ENCODE peak calls at places on chromosomes 11 and 22, in six cellular contexts. Y is A549, Q is GM12878, X is IMR-90, S is K562, Z is HepG2. P is an unnamed sample.

GRCh38 chr11:123302751-123303195 is 107.7 kb upstream of the CLMP start:
- DNase-seq in Y (peak), Q (peak), X (peak), S (no peak), Z (no peak), P (no peak)

GRCh38 chr11:904380-904779 is 6.2 kb downstream of the CHID1 start:
- DNase-seq in Y (no peak), Q (no peak), X (no peak), S (no peak), Z (no peak), P (no peak)

GRCh38 chr11:119990306-119991021 is 147.4 kb downstream of the TRIM29 start:
- DNase-seq in Y (no peak), Q (no peak), X (no peak), S (no peak), Z (no peak), P (no peak)

GRCh38 chr22:19610518-19611253 is 86.5 kb upstream of the CLDN5 start:
- DNase-seq in Y (no peak), Q (no peak), X (no peak), S (no peak), Z (no peak), P (no peak)

GRCh38 chr11:10927533-10927932 is 69.7 kb upstream of the ZBED5 start:
- DNase-seq in Y (no peak), Q (no peak), X (no peak), S (no peak), Z (no peak), P (no peak)

GRCh38 chr11:111911563-111912401 is at the start of gene CRYAB:
- DNase-seq in Y (peak), Q (no peak), X (peak), S (peak), Z (peak), P (no peak)

GRCh38 chr11:68127791-68128681 is 6.8 kb upstream of the CHKA start:
- DNase-seq in Y (no peak), Q (no peak), X (peak), S (peak), Z (peak), P (peak)

GRCh38 chr11:116225236-116225635 is 547.6 kb downstream of the BUD13 start:
- DNase-seq in Y (no peak), Q (no peak), X (no peak), S (no peak), Z (no peak), P (no peak)

GRCh38 chr22:33577862-33578411 is 342.3 kb downstream of the LARGE1 start:
- DNase-seq in Y (peak), Q (no peak), X (no peak), S (no peak), Z (peak), P (no peak)

GRCh38 chr11:80214413-80214812 is 773.6 kb upstream of the TENM4 start:
- DNase-seq in Y (no peak), Q (no peak), X (no peak), S (no peak), Z (no peak), P (no peak)

GRCh38 chr11:114170226-114170625 is 110.7 kb downstream of the ZBTB16 start:
- DNase-seq in Y (no peak), Q (no peak), X (no peak), S (no peak), Z (no peak), P (no peak)

GRCh38 chr11:113178671-113179070 is 135.7 kb upstream of the TTC12 start:
- DNase-seq in Y (no peak), Q (no peak), X (no peak), S (no peak), Z (no peak), P (no peak)

GRCh38 chr11:48081151-48082010 is 101.0 kb downstream of the PTPRJ start:
- DNase-seq in Y (no peak), Q (no peak), X (peak), S (no peak), Z (no peak), P (no peak)

GRCh38 chr11:20397281-20397680 is 9.8 kb downstream of the PRMT3 start:
- DNase-seq in Y (peak), Q (no peak), X (peak), S (peak), Z (peak), P (peak)

GRCh38 chr11:11895672-11896071 is 53.9 kb downstream of the USP47 start:
- DNase-seq in Y (peak), Q (no peak), X (peak), S (no peak), Z (no peak), P (no peak)

GRCh38 chr11:84089072-84090057 is 803.2 kb upstream of the CCDC90B start:
- DNase-seq in Y (no peak), Q (no peak), X (no peak), S (no peak), Z (peak), P (no peak)

GRCh38 chr11:75014129-75014528 is 25.4 kb downstream of the NEU3 start:
- DNase-seq in Y (peak), Q (no peak), X (peak), S (peak), Z (no peak), P (no peak)

GRCh38 chr11:23310276-23310675 is 450.0 kb upstream of the CCDC179 start:
- DNase-seq in Y (no peak), Q (no peak), X (peak), S (no peak), Z (no peak), P (no peak)

GRCh38 chr11:95569207-95569606 is 220.4 kb downstream of the FAM76B start:
- DNase-seq in Y (no peak), Q (no peak), X (no peak), S (no peak), Z (no peak), P (no peak)

GRCh38 chr11:64801591-64802369 is 1.2 kb downstream of the MAP4K2 start:
- DNase-seq in Y (no peak), Q (no peak), X (no peak), S (no peak), Z (no peak), P (no peak)

GRCh38 chr11:76048763-76049162 is 157.5 kb downstream of the WNT11 start:
- DNase-seq in Y (peak), Q (no peak), X (no peak), S (peak), Z (no peak), P (peak)

GRCh38 chr11:76044750-76045320 is 161.5 kb downstream of the WNT11 start:
- DNase-seq in Y (no peak), Q (no peak), X (no peak), S (no peak), Z (no peak), P (no peak)

GRCh38 chr11:76047231-76047630 is 159.1 kb downstream of the WNT11 start:
- DNase-seq in Y (no peak), Q (no peak), X (no peak), S (no peak), Z (no peak), P (no peak)

GRCh38 chr11:76049506-76049905 is 156.8 kb downstream of the WNT11 start:
- DNase-seq in Y (no peak), Q (no peak), X (no peak), S (no peak), Z (no peak), P (no peak)

GRCh38 chr11:76047766-76048165 is 158.5 kb downstream of the WNT11 start:
- DNase-seq in Y (no peak), Q (no peak), X (no peak), S (no peak), Z (no peak), P (no peak)
- TF ChIP-seq CEBPB in Y (no peak), Q (no peak), X (no peak), S (no peak), Z (no peak), P (no peak)

GRCh38 chr11:3807856-3808845 is at the start of gene PGAP2:
- DNase-seq in Y (peak), Q (no peak), X (peak), S (peak), Z (peak), P (peak)

GRCh38 chr11:3809624-3809928 is 1.2 kb downstream of the PGAP2 start:
- DNase-seq in Y (no peak), Q (no peak), X (no peak), S (no peak), Z (no peak), P (no peak)

GRCh38 chr11:3810951-3811350 is 2.6 kb downstream of the PGAP2 start:
- DNase-seq in Y (no peak), Q (no peak), X (peak), S (no peak), Z (no peak), P (no peak)

GRCh38 chr11:3810446-3810845 is 2.1 kb downstream of the PGAP2 start:
- DNase-seq in Y (no peak), Q (no peak), X (no peak), S (no peak), Z (no peak), P (no peak)

GRCh38 chr11:3808846-3809623 is 675 bp downstream of the PGAP2 start:
- DNase-seq in Y (peak), Q (peak), X (peak), S (peak), Z (peak), P (peak)
- TF ChIP-seq CEBPB in Y (no peak), Q (no peak), X (no peak), S (no peak), Z (no peak), P (no peak)

GRCh38 chr22:22207845-22208564 is 36.6 kb upstream of the VPREB1 start:
- DNase-seq in Y (peak), Q (peak), X (peak), S (peak), Z (peak), P (peak)
- TF ChIP-seq CEBPB in Y (no peak), Q (no peak), X (no peak), S (no peak), Z (no peak), P (no peak)

GRCh38 chr11:60130496-60130895 is 42.0 kb downstream of the MS4A2 start:
- DNase-seq in Y (peak), Q (no peak), X (no peak), S (peak), Z (peak), P (peak)
- TF ChIP-seq CEBPB in Y (no peak), Q (no peak), X (no peak), S (no peak), Z (no peak), P (peak)

DNA sequence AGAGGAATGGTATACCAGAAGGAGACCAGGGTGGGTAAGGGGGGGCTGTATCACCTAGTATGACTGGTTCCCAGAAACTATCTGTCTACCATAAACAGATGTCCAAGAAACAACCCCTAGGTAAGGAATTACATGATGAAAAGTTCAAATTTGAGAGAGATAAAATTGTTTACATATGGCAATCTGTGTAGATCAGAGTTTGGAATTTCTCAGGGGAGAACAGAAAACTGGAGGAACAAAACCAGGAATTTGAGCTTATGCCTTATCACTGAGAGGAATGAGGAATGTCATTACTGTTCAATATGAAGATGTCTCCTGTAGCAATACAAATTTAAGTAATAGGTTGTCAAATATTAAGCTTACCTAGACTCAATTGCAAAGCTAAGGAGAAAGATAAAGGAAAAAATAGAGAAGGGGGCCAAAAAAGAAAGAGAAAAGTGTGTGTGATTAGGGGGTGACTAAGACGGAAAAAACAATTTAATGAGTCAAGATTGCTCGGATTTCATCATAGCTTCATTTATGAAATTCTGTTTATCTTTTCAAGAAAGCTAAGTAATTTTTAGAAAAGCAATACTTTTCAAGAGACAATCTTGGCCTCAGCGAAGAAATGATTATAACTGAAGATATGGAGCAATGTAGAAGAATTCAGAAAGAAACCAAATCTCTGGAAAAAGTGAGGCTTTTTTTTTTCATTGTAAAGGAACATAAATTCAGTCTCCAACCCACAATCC is 117.8 kb downstream of the APOL5 start:
- DNase-seq in Y (no peak), Q (no peak), X (peak), S (no peak), Z (no peak), P (peak)
- TF ChIP-seq CEBPB in Y (peak), Q (no peak), X (peak), S (no peak), Z (no peak), P (peak)

GRCh38 chr22:38766076-38766777 is 10.4 kb upstream of the SUN2 start:
- DNase-seq in Y (peak), Q (no peak), X (peak), S (peak), Z (peak), P (peak)
- TF ChIP-seq CEBPB in Y (no peak), Q (no peak), X (no peak), S (no peak), Z (no peak), P (no peak)

GRCh38 chr22:24134090-24134846 is 47.0 kb upstream of the SUSD2 start:
- DNase-seq in Y (no peak), Q (no peak), X (no peak), S (peak), Z (no peak), P (no peak)

GRCh38 chr22:24137595-24137994 is 43.7 kb upstream of the SUSD2 start:
- DNase-seq in Y (no peak), Q (no peak), X (peak), S (no peak), Z (no peak), P (no peak)

GRCh38 chr22:24129980-24130379 is 51.3 kb upstream of the SUSD2 start:
- DNase-seq in Y (no peak), Q (no peak), X (no peak), S (no peak), Z (no peak), P (no peak)

GRCh38 chr22:24128631-24129601 is 52.4 kb upstream of the SUSD2 start:
- DNase-seq in Y (no peak), Q (no peak), X (no peak), S (no peak), Z (no peak), P (no peak)

GRCh38 chr22:24133187-24133965 is 47.9 kb upstream of the SUSD2 start:
- DNase-seq in Y (peak), Q (no peak), X (peak), S (no peak), Z (no peak), P (no peak)
- TF ChIP-seq CEBPB in Y (no peak), Q (no peak), X (no peak), S (no peak), Z (no peak), P (no peak)

GRCh38 chr22:20654343-20655208 is 119.3 kb upstream of the SERPIND1 start:
- DNase-seq in Y (no peak), Q (no peak), X (no peak), S (no peak), Z (no peak), P (no peak)

GRCh38 chr22:20656516-20656901 is 117.4 kb upstream of the SERPIND1 start:
- DNase-seq in Y (no peak), Q (no peak), X (no peak), S (no peak), Z (no peak), P (no peak)

GRCh38 chr22:20656902-20657836 is 116.7 kb upstream of the SERPIND1 start:
- DNase-seq in Y (peak), Q (no peak), X (peak), S (peak), Z (peak), P (peak)

GRCh38 chr22:20653795-20654342 is 120.0 kb upstream of the SERPIND1 start:
- DNase-seq in Y (no peak), Q (no peak), X (no peak), S (no peak), Z (no peak), P (no peak)

GRCh38 chr22:20655623-20656022 is 118.3 kb upstream of the SERPIND1 start:
- DNase-seq in Y (no peak), Q (no peak), X (no peak), S (no peak), Z (no peak), P (no peak)
- TF ChIP-seq CEBPB in Y (no peak), Q (no peak), X (no peak), S (no peak), Z (no peak), P (no peak)

GRCh38 chr22:37609240-37610152 is 862 bp downstream of the GGA1 start:
- DNase-seq in Y (no peak), Q (no peak), X (no peak), S (peak), Z (no peak), P (no peak)

GRCh38 chr22:37607912-37608476 is 640 bp upstream of the GGA1 start:
- DNase-seq in Y (no peak), Q (peak), X (no peak), S (no peak), Z (no peak), P (no peak)

GRCh38 chr22:37608477-37609239 is at the start of gene GGA1:
- DNase-seq in Y (peak), Q (no peak), X (peak), S (peak), Z (peak), P (peak)

GRCh38 chr22:37604875-37605274 is 3.8 kb upstream of the GGA1 start:
- DNase-seq in Y (no peak), Q (no peak), X (no peak), S (no peak), Z (no peak), P (no peak)

GRCh38 chr22:37607010-37607911 is 1.4 kb upstream of the GGA1 start:
- DNase-seq in Y (peak), Q (peak), X (peak), S (peak), Z (peak), P (peak)
- TF ChIP-seq CEBPB in Y (peak), Q (no peak), X (peak), S (peak), Z (no peak), P (no peak)

GRCh38 chr11:2740275-2740940 is 40.6 kb upstream of the KCNQ1OT1 start:
- DNase-seq in Y (no peak), Q (no peak), X (no peak), S (peak), Z (no peak), P (no peak)

GRCh38 chr11:2741006-2741376 is 41.2 kb upstream of the KCNQ1OT1 start:
- DNase-seq in Y (no peak), Q (no peak), X (no peak), S (peak), Z (no peak), P (no peak)

GRCh38 chr11:2742611-2743426 is 43.0 kb upstream of the KCNQ1OT1 start:
- DNase-seq in Y (no peak), Q (no peak), X (no peak), S (no peak), Z (no peak), P (no peak)

GRCh38 chr11:2742201-2742600 is 42.4 kb upstream of the KCNQ1OT1 start:
- DNase-seq in Y (no peak), Q (no peak), X (no peak), S (no peak), Z (no peak), P (no peak)

DNA sequence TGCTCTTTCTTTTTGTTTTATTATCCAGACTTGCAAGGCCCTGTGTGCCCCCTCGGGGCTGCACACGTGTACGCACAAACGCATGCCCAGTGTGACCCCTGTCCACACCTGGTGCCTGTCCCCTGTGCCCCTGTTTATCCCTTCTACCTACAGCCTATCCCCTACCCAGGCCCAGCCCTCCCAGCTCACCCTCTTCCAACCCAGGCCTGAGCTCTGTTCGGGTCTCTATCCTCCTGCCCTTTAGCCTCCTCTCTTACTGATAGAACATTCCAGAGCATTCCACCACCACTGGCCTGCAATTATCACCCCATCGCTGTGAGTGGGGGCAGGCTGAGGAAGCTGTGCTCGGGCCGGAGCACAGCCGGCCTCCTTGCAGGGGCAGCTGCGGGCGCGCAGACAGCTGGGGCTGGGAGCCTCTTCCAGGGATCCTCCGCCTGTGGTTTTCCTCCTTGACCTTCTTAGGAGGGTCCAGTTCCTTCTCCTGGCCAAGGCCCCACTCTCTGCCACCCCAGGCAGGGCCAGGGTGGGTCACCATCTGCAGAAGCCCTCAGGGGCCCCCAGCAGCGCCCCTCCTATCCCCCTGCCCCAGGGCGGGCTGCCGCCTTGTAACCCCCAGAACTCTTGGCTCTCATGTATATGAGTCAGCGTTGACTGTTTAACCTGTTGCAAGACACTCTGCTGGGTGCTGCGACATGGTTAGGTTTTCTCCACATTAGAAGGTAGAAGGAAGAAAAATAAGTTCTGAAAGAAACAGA is 41.8 kb upstream of the KCNQ1OT1 start:
- DNase-seq in Y (peak), Q (no peak), X (peak), S (peak), Z (no peak), P (no peak)
- TF ChIP-seq CEBPB in Y (peak), Q (no peak), X (peak), S (no peak), Z (peak), P (no peak)